ENCODE peak calls at places on chromosome X, in six cellular contexts. C is sigmoid colon, D is brain microvascular endothelial cell, P is Peyer's patch, Q is heart right ventricle, L is GM23338. F is an unnamed sample. For H3K36me3, the result is how much of the 10 kb centered on the place peaks cover.

GRCh38 chrX:20487227-20487626 is 220.5 kb upstream of the RPS6KA3 start:
- DNase-seq in L (no peak), D (peak), P (no peak), Q (no peak), C (no peak), F (no peak)

GRCh38 chrX:23902419-23902818 is 5.3 kb downstream of the APOO start:
- DNase-seq in C (no peak), P (no peak), D (peak), Q (no peak), L (peak), F (no peak)

GRCh38 chrX:6732101-6732500 is 197.2 kb upstream of the VCX3A start:
- DNase-seq in L (no peak), Q (no peak), C (no peak), D (no peak), P (no peak), F (no peak)

GRCh38 chrX:93932471-93933220 is 258.6 kb downstream of the FAM133A start:
- DNase-seq in L (no peak), P (no peak), C (no peak), Q (no peak), D (no peak), F (no peak)

GRCh38 chrX:96182366-96182765 is 502.3 kb upstream of the DIAPH2 start:
- DNase-seq in P (no peak), Q (no peak), D (peak), L (peak), C (no peak), F (no peak)

GRCh38 chrX:39144965-39145364 is 343.7 kb downstream of the MID1IP1 start:
- DNase-seq in D (no peak), Q (no peak), L (no peak), P (peak), C (no peak), F (no peak)

GRCh38 chrX:136714626-136715599 is 65.8 kb downstream of the ARHGEF6 start:
- DNase-seq in C (no peak), L (no peak), P (no peak), D (no peak), Q (no peak), F (no peak)

GRCh38 chrX:12007881-12008280 is 130.4 kb upstream of the FRMPD4 start:
- DNase-seq in L (no peak), D (peak), C (no peak), P (no peak), Q (no peak), F (no peak)

GRCh38 chrX:7263961-7264360 is 116.0 kb upstream of the PUDP start:
- DNase-seq in P (no peak), C (no peak), Q (no peak), D (no peak), L (no peak), F (no peak)

GRCh38 chrX:148552775-148553174 is 52.4 kb downstream of the AFF2 start:
- DNase-seq in D (no peak), Q (no peak), L (peak), P (no peak), C (no peak), F (no peak)

GRCh38 chrX:108347800-108348199 is 90.4 kb downstream of the COL4A6 start:
- DNase-seq in C (no peak), Q (no peak), D (no peak), L (peak), P (no peak), F (no peak)

GRCh38 chrX:94854251-94854650 is 1180.2 kb downstream of the FAM133A start:
- DNase-seq in P (no peak), L (no peak), D (no peak), C (no peak), Q (no peak), F (no peak)

GRCh38 chrX:123860983-123861382 is 1.1 kb downstream of the XIAP start:
- DNase-seq in Q (no peak), D (peak), C (no peak), L (no peak), P (no peak), F (no peak)

GRCh38 chrX:111013778-111014455 is 82.1 kb upstream of the PAK3 start:
- DNase-seq in P (no peak), D (no peak), C (no peak), L (no peak), Q (no peak), F (no peak)

GRCh38 chrX:38669425-38669824 is 108.1 kb downstream of the TSPAN7 start:
- DNase-seq in P (no peak), D (no peak), L (no peak), C (no peak), Q (no peak), F (no peak)

GRCh38 chrX:42714981-42715688 is 62.8 kb downstream of the PPP1R2C start:
- DNase-seq in Q (peak), D (no peak), P (peak), L (peak), C (peak), F (peak)

GRCh38 chrX:15344106-15344505 is 8.8 kb upstream of the PIGA start:
- DNase-seq in D (no peak), L (peak), C (no peak), Q (no peak), P (no peak), F (no peak)

GRCh38 chrX:110665636-110666035 is 130.0 kb downstream of the CHRDL1 start:
- DNase-seq in D (peak), Q (no peak), P (no peak), C (no peak), L (peak), F (peak)

GRCh38 chrX:17527932-17528331 is 152.9 kb downstream of the NHS start:
- DNase-seq in Q (no peak), L (no peak), C (no peak), D (no peak), P (no peak), F (no peak)

GRCh38 chrX:43676960-43677582 is 21.0 kb downstream of the MAOA start:
- DNase-seq in D (peak), C (no peak), L (peak), Q (no peak), P (no peak), F (no peak)

GRCh38 chrX:103918050-103918449 is 44.4 kb upstream of the TMSB15B start:
- DNase-seq in P (peak), L (peak), C (peak), Q (peak), D (peak), F (peak)

GRCh38 chrX:97401154-97401553 is 517.4 kb downstream of the RPA4 start:
- DNase-seq in L (no peak), P (no peak), Q (no peak), C (no peak), D (no peak), F (no peak)

GRCh38 chrX:38727668-38728067 is 73.6 kb upstream of the MID1IP1 start:
- DNase-seq in P (no peak), Q (no peak), D (no peak), L (no peak), C (no peak), F (no peak)

GRCh38 chrX:49912086-49912485 is 10.3 kb upstream of the CLCN5 start:
- DNase-seq in C (no peak), L (no peak), P (no peak), Q (no peak), D (no peak), F (no peak)

GRCh38 chrX:49993661-49994060 is 71.3 kb downstream of the CLCN5 start:
- DNase-seq in Q (no peak), P (no peak), L (no peak), D (no peak), C (no peak), F (no peak)

GRCh38 chrX:110167952-110168451 is 149.9 kb downstream of the AMMECR1 start:
- DNase-seq in C (no peak), Q (peak), D (peak), L (peak), P (no peak), F (no peak)

GRCh38 chrX:54564942-54565341 is 34.9 kb downstream of the GNL3L start:
- DNase-seq in Q (no peak), L (no peak), D (no peak), C (no peak), P (no peak), F (no peak)

DNA sequence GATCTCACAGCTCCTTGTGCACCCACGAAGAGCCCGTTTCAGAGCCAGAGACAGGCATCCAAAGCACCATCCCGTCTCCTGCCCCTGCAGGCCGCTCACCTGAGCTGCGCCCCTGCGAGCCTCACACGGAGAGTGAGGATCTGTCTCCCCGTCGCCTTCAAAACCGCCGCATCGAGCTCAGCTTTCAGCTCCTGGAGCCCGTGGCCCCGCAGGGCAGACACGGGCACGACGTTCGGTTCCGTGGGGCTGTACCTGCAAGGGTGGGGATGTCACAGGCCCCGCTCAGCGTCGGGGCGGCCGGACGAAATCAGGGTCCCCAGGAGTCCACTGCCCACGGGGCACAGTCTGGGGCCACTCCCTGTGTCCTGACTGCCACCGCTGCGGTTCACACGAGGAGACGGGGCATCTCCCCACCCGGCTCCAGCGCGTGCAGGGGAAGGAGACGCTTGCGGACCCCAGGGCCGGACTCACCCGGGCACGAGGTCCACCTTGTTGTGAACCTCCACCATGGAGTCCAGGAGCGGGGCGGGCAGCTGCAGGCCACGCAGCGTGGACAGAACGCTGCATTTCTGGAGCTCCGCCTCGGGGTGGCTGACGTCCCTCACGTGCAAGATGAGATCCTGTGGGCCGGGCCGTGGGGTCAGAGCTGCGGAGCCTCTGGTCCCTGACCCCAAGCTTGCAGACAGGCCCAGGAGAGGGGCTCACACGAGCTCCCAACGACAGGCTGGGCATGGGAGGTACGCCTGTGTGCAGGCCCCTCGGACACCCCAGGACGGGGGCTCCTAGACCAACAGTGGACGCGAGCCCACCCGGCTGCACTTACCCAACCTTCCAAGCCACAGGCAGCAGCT is 11.1 kb downstream of the GTPBP6 start:
- DNase-seq in Q (no peak), C (peak), L (peak), D (no peak), P (no peak), F (no peak)
- H3K36me3 ChIP-seq in Q (half or more), C (half or more), L (under half), D (under half), P (under half), F (half or more)

DNA sequence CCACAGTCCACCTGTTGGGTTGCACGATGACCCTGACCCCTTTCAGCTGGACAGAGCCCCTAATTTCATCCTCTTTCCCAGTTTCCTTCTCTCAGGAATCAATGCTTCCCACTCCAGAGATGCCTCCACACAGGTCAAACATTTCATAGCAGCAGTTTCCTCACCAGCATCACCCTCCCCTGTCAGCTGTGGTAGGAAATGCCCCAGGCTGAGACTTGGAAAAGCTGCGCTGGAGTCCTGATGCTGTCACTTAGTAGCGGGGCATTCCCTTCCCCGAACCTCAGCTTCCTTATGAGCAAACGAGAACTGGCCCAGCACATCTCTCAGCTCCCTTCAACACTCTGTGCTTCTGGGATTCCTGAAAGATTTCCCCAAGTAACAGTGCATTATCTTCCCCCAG is 2.6 kb downstream of the GJB1 start:
- DNase-seq in C (no peak), P (no peak), L (peak), D (no peak), Q (no peak), F (no peak)
- H3K27ac ChIP-seq in C (no peak), P (no peak), L (no peak), D (no peak), Q (no peak), F (no peak)

DNA sequence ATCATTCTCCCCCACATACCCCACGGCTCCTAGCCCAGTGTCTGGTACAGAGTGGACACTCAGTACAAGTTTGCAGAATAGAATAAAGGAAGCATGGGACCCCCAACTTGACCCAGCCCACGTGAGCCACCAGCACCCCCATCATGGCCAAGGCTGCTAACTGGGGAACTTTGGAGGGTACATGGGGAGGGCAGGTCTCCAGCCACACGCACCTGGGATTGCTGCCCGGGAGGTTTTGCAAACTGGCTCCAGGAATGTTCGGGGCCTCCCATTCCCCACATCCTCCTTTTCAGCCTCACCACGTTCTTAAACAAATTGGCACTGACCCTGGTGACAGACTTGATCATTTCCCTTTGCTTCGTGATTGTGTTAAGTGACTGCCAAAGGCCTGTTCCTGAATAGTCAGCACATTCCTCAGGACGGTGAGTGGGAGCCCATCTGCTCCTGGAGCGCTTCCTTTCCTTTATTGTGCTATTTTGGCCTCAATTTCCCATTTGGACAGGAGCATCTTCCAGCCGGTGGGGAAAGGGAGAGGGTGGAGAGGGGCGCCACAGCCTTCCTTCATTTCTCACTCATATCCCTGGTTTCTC is 18.8 kb upstream of the XPNPEP2 start:
- DNase-seq in L (no peak), Q (no peak), D (no peak), P (no peak), C (no peak), F (no peak)
- H3K36me3 ChIP-seq in L (under half), Q (under half), D (under half), P (under half), C (under half), F (under half)

GRCh38 chrX:1493877-1494510 is 41.3 kb upstream of the ASMTL start:
- DNase-seq in C (no peak), L (no peak), P (peak), Q (no peak), D (no peak), F (no peak)
- H3K27ac ChIP-seq in C (no peak), L (no peak), P (no peak), Q (peak), D (no peak), F (peak)